ENCODE peak calls at places on chromosome X, in five cellular contexts. S, V, M, A and U are unnamed samples.

GRCh38 chrX:29468911-29469494 is 746.4 kb upstream of the MAGEB2 start:
- DNase-seq in S (no peak), V (no peak), M (no peak), A (no peak), U (no peak)

GRCh38 chrX:150919401-150919800 is 20.9 kb upstream of the CD99L2 start:
- DNase-seq in S (no peak), V (no peak), M (no peak), A (no peak), U (no peak)

GRCh38 chrX:21725498-21725897 is 32.4 kb downstream of the SMPX start:
- DNase-seq in S (no peak), V (no peak), M (peak), A (no peak), U (no peak)

GRCh38 chrX:71809886-71810285 is 46.7 kb downstream of the CXorf49B start:
- DNase-seq in S (no peak), V (no peak), M (no peak), A (no peak), U (no peak)

GRCh38 chrX:150360331-150360730 is 2.8 kb upstream of the MAMLD1 start:
- DNase-seq in S (no peak), V (no peak), M (no peak), A (no peak), U (no peak)

GRCh38 chrX:131828482-131828881 is 194.6 kb upstream of the STK26 start:
- DNase-seq in S (no peak), V (no peak), M (no peak), A (no peak), U (no peak)

GRCh38 chrX:149630681-149631292 is 805 bp downstream of the TMEM185A start:
- DNase-seq in S (peak), V (no peak), M (peak), A (no peak), U (no peak)

GRCh38 chrX:112832481-112833095 is 8.0 kb downstream of the AMOT start:
- DNase-seq in S (no peak), V (no peak), M (no peak), A (no peak), U (peak)

GRCh38 chrX:109632906-109633504 is 8.0 kb upstream of the KCNE5 start:
- DNase-seq in S (peak), V (no peak), M (no peak), A (no peak), U (peak)

GRCh38 chrX:44105228-44105913 is 132.2 kb upstream of the NDP start:
- DNase-seq in S (no peak), V (no peak), M (no peak), A (peak), U (peak)

GRCh38 chrX:13699183-13699826 is 10.4 kb downstream of the RAB9A start:
- DNase-seq in S (peak), V (no peak), M (no peak), A (no peak), U (no peak)

GRCh38 chrX:123263246-123263757 is 79.2 kb downstream of the GRIA3 start:
- DNase-seq in S (no peak), V (no peak), M (no peak), A (peak), U (no peak)

GRCh38 chrX:40108084-40108958 is 10.6 kb upstream of the BCOR start:
- DNase-seq in S (no peak), V (no peak), M (peak), A (peak), U (peak)

GRCh38 chrX:10519278-10519677 is 101.1 kb downstream of the MID1 start:
- DNase-seq in S (no peak), V (no peak), M (no peak), A (no peak), U (no peak)

GRCh38 chrX:54640721-54641120 is 110.7 kb downstream of the GNL3L start:
- DNase-seq in S (no peak), V (no peak), M (peak), A (no peak), U (no peak)

GRCh38 chrX:20274121-20274520 is 7.4 kb upstream of the RPS6KA3 start:
- DNase-seq in S (no peak), V (no peak), M (no peak), A (no peak), U (no peak)

GRCh38 chrX:100600769-100601168 is 16.0 kb downstream of the TNMD start:
- DNase-seq in S (no peak), V (no peak), M (no peak), A (no peak), U (no peak)

GRCh38 chrX:49157194-49157593 is 5.4 kb upstream of the MAGIX start:
- DNase-seq in S (no peak), V (no peak), M (no peak), A (peak), U (no peak)

GRCh38 chrX:49160908-49161307 is 1.6 kb upstream of the MAGIX start:
- DNase-seq in S (no peak), V (no peak), M (no peak), A (no peak), U (no peak)

GRCh38 chrX:49153467-49153866 is 9.1 kb upstream of the MAGIX start:
- DNase-seq in S (no peak), V (no peak), M (no peak), A (no peak), U (no peak)

GRCh38 chrX:49155900-49156837 is 6.4 kb upstream of the MAGIX start:
- DNase-seq in S (peak), V (no peak), M (no peak), A (peak), U (peak)

GRCh38 chrX:49155243-49155899 is 7.2 kb upstream of the MAGIX start:
- DNase-seq in S (peak), V (no peak), M (no peak), A (peak), U (peak)
- TF ChIP-seq USF2 in S (no peak), V (no peak), M (no peak), A (no peak), U (no peak)

DNA sequence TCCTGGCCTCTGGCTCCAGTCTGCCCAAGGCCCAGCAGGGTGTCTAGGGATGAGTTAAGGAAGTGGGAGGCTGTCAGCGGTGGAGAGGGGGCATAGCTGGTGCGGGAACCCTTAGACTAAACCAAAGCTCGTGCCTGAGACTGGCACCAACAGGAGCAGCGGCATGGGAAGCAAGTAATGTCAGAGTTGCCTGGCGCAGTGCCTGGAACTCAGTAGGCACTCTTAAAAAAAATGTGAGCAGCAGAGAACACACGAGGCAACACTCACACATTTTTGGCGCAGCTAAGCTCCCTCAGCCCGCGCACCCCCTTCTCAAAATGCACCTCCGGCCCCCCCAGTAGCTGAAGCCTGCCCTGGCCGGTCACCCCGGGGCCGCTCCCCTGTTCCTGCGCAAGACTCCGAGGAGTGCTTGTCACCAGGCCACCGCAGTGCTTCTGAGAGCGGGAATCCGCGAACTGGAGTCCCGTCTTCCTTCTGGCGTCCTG is 583 bp downstream of the GABRE start:
- DNase-seq in S (peak), V (no peak), M (no peak), A (no peak), U (peak)
- TF ChIP-seq CREB1 in S (no peak), V (no peak), M (no peak), A (no peak), U (no peak)

GRCh38 chrX:133655914-133656265 is 240.6 kb upstream of the GPC4 start:
- DNase-seq in S (no peak), V (no peak), M (no peak), A (no peak), U (no peak)

GRCh38 chrX:133661962-133662839 is 246.9 kb upstream of the GPC4 start:
- DNase-seq in S (no peak), V (no peak), M (peak), A (no peak), U (no peak)

GRCh38 chrX:133658244-133658911 is 243.1 kb upstream of the GPC4 start:
- DNase-seq in S (no peak), V (no peak), M (no peak), A (no peak), U (no peak)

GRCh38 chrX:133657455-133657854 is 242.2 kb upstream of the GPC4 start:
- DNase-seq in S (no peak), V (no peak), M (no peak), A (no peak), U (no peak)

GRCh38 chrX:133660356-133660755 is 245.1 kb upstream of the GPC4 start:
- DNase-seq in S (no peak), V (no peak), M (no peak), A (no peak), U (no peak)
- TF ChIP-seq USF2 in S (no peak), V (no peak), M (no peak), A (no peak), U (no peak)

GRCh38 chrX:68431836-68432235 is 1.5 kb downstream of the OPHN1 start:
- DNase-seq in S (no peak), V (no peak), M (no peak), A (no peak), U (no peak)
- TF ChIP-seq CREB1 in S (no peak), V (no peak), M (no peak), A (no peak), U (no peak)

GRCh38 chrX:98067611-98068010 is 1183.9 kb downstream of the RPA4 start:
- DNase-seq in S (no peak), V (no peak), M (no peak), A (no peak), U (no peak)
- TF ChIP-seq USF2 in S (no peak), V (no peak), M (no peak), A (no peak), U (no peak)

GRCh38 chrX:142096263-142096662 is 108.8 kb downstream of the MAGEC2 start:
- DNase-seq in S (no peak), V (no peak), M (no peak), A (no peak), U (no peak)
- TF ChIP-seq CREB1 in S (no peak), V (no peak), M (no peak), A (no peak), U (no peak)

GRCh38 chrX:153888344-153888743 is 2.4 kb upstream of the L1CAM start:
- DNase-seq in S (no peak), V (peak), M (no peak), A (no peak), U (no peak)
- TF ChIP-seq USF2 in S (no peak), V (no peak), M (no peak), A (no peak), U (no peak)

GRCh38 chrX:8462488-8462887 is 2.1 kb upstream of the VCX3B start:
- DNase-seq in S (no peak), V (no peak), M (no peak), A (no peak), U (no peak)
- TF ChIP-seq CREB1 in S (no peak), V (no peak), M (no peak), A (no peak), U (no peak)